ENCODE peak calls at places on chromosomes 12 and 14, in ten cellular contexts. R is cardiac muscle cell, J is sigmoid colon, K is pancreas, F is fibroblast of pulmonary artery, I is epithelial cell of esophagus, H is tibial artery, T is A549, X is astrocyte of the spinal cord, Q is ovary. U is an unnamed sample.
A peak's percentile ranks its signal among the peaks of the same experiment; 100 is the strongest.

GRCh38 chr14:60092516-60092915 is 793 bp downstream of the PCNX4 start:
- DNase-seq in I (peak; percentile 29), X (peak; percentile 55), F (peak; percentile 55), J (no peak), T (peak; percentile 18), K (no peak), H (no peak), Q (no peak), R (peak; percentile 49), U (no peak)

GRCh38 chr12:58775396-58775795 is 144.9 kb downstream of the LRIG3 start:
- DNase-seq in R (no peak), I (no peak), H (no peak), Q (no peak), X (no peak), F (no peak), J (no peak), T (no peak), K (no peak), U (no peak)

GRCh38 chr14:101760138-101761011 is 1.1 kb upstream of the PPP2R5C start:
- DNase-seq in K (peak; percentile 99), X (peak; percentile 99), F (peak; percentile 99), Q (peak; percentile 99), R (peak; percentile 99), J (peak; percentile 99), I (peak; percentile 99), T (peak; percentile 84), H (peak; percentile 99), U (peak; percentile 97)

GRCh38 chr14:51419685-51420084 is 179.6 kb downstream of the TMX1 start:
- DNase-seq in F (no peak), X (no peak), I (no peak), K (no peak), J (no peak), H (no peak), R (no peak), T (no peak), Q (no peak), U (no peak)

GRCh38 chr14:23481362-23481970 is 12.0 kb downstream of the NGDN start:
- DNase-seq in T (no peak), H (no peak), K (no peak), F (peak; percentile 47), I (peak; percentile 35), R (peak; percentile 43), X (peak; percentile 20), J (no peak), Q (no peak), U (no peak)

GRCh38 chr12:70190252-70191010 is 52.8 kb upstream of the CNOT2 start:
- DNase-seq in I (peak; percentile 65), K (no peak), Q (no peak), X (peak; percentile 17), F (peak; percentile 51), T (no peak), H (no peak), R (peak; percentile 51), J (no peak), U (no peak)

GRCh38 chr12:61282790-61283575 is 977.2 kb upstream of the USP15 start:
- DNase-seq in T (no peak), X (peak; percentile 12), F (no peak), H (no peak), J (no peak), Q (no peak), R (no peak), I (peak; percentile 93), K (no peak), U (no peak)

GRCh38 chr12:48865141-48865440 is 579 bp downstream of the RND1 start:
- DNase-seq in X (no peak), H (no peak), F (no peak), J (no peak), T (no peak), R (no peak), K (no peak), I (no peak), Q (no peak), U (no peak)

GRCh38 chr12:47158792-47159191 is 79.0 kb upstream of the AMIGO2 start:
- DNase-seq in K (no peak), I (no peak), F (no peak), Q (no peak), H (no peak), J (no peak), T (no peak), X (no peak), R (peak; percentile 17), U (no peak)

GRCh38 chr12:91099836-91100235 is 11.5 kb downstream of the LUM start:
- DNase-seq in Q (no peak), K (no peak), F (no peak), H (no peak), X (no peak), I (no peak), R (no peak), J (no peak), T (no peak), U (no peak)
- TF ChIP-seq CTCF in Q (no peak), K (no peak), F (no peak), H (no peak), X (no peak), I (no peak), R (no peak), J (no peak), T (no peak), U (no peak)

DNA sequence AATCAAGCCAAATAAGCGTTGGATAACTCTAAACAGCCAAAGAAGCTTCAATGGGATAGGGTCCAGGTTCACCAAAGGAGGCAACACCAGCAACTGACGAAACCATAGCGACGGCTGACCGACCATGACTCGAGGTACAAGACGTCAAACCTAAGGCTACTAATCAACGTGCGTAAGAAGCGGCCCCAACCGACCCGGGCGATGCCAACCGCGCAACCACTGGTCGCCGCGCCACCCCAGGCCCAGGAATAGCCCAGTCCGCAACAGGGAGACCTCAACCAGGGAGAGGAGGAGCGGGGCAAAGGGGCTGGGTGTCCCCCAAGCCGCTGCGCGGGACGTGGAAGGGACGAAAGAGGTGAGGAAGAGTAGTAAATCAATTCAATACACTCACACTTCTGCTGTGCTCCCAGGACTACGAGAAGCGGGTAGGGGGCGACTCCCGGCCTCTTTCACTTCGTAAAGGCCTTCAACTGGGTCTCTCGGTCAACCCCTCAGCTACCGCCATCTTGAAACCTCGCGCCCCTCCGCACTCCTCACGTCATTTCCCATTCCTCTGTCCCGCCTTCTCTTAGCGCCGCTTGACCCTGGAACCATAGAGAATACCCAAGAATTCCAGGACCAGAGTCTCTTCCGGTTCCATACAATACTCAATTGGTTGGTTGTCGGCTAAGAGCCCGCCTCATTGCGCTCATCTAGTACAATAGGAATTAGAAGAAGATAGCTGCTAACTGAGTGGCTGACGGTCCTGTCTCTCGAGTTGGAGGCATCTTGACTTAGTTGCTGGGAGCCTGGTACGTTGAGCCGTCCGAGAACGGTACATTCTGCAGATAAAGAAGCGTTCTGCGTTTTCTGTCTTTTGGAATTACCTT is at the start of the genes C12orf60 and WBP11:
- DNase-seq in R (peak; percentile 99), I (peak; percentile 99), X (peak; percentile 99), H (peak; percentile 98), K (peak; percentile 85), Q (peak; percentile 92), J (peak; percentile 99), F (peak; percentile 99), T (peak; percentile 99), U (peak; percentile 90)
- TF ChIP-seq CTCF in R (no peak), I (no peak), X (no peak), H (no peak), K (no peak), Q (no peak), J (no peak), F (no peak), T (no peak), U (no peak)

GRCh38 chr14:30680036-30680435 is 57.9 kb downstream of the SCFD1 start:
- DNase-seq in I (no peak), R (no peak), F (no peak), X (no peak), K (no peak), H (no peak), T (no peak), Q (no peak), J (no peak), U (no peak)

GRCh38 chr14:30679032-30679431 is 56.9 kb downstream of the SCFD1 start:
- DNase-seq in I (no peak), Q (no peak), X (no peak), F (no peak), T (no peak), H (no peak), J (no peak), R (no peak), K (no peak), U (no peak)

GRCh38 chr14:30681752-30682355 is 59.7 kb downstream of the SCFD1 start:
- DNase-seq in K (no peak), X (peak; percentile 17), T (peak; percentile 8), H (no peak), F (peak; percentile 29), J (no peak), I (peak; percentile 26), R (peak; percentile 10), Q (no peak), U (no peak)
- TF ChIP-seq CTCF in K (no peak), X (peak; percentile 58), T (peak; percentile 56), H (no peak), F (peak; percentile 54), J (no peak), I (peak; percentile 51), R (peak; percentile 48), Q (no peak), U (peak; percentile 68)

GRCh38 chr14:73267474-73267873 is 30.2 kb downstream of the PAPLN start:
- DNase-seq in T (no peak), F (no peak), H (no peak), R (no peak), X (no peak), K (no peak), I (no peak), J (no peak), Q (no peak), U (no peak)

GRCh38 chr14:73276836-73277235 is 39.5 kb downstream of the PAPLN start:
- DNase-seq in Q (no peak), H (no peak), T (no peak), I (no peak), F (no peak), X (no peak), J (no peak), R (no peak), K (no peak), U (no peak)

GRCh38 chr14:73269729-73270651 is 32.7 kb downstream of the PAPLN start:
- DNase-seq in Q (peak; percentile 61), I (peak; percentile 41), H (no peak), K (peak; percentile 59), T (no peak), R (peak; percentile 48), F (peak; percentile 51), J (peak; percentile 68), X (peak; percentile 35), U (no peak)

GRCh38 chr14:73273799-73274198 is 36.5 kb downstream of the PAPLN start:
- DNase-seq in K (no peak), I (no peak), R (no peak), F (no peak), H (no peak), T (no peak), J (no peak), X (no peak), Q (no peak), U (no peak)

DNA sequence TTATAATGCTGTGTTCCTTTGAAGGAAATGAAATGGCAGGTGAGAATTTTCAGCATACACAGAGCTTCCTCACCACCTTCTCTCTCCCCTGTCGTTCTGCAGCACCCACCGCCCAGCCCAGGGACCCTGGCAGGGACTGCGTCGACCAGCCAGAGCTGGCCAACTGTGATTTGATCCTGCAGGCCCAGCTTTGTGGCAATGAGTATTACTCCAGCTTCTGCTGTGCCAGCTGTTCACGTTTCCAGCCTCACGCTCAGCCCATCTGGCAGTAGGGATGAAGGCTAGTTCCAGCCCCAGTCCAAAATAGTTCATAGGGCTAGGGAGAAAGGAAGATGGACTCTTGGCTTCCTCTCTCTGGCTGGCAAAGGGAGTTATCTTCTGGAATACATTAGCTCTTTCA is 35.1 kb downstream of the PAPLN start:
- DNase-seq in R (no peak), K (no peak), Q (no peak), T (no peak), J (no peak), H (no peak), X (no peak), I (no peak), F (no peak), U (no peak)
- TF ChIP-seq CTCF in R (no peak), K (no peak), Q (no peak), T (no peak), J (no peak), H (no peak), X (no peak), I (no peak), F (no peak), U (no peak)

U was measured in type B pancreatic cell.